ENCODE peak calls at places on chromosomes 6 and 20, in six cellular contexts. K is IMR-90, T is mesendoderm, Y is H9, Z is neuronal stem cell, E is H1. C is an unnamed sample.

GRCh38 chr6:144462058-144462457 is 176.9 kb downstream of the UTRN start:
- DNase-seq in K (no peak), T (no peak), Y (no peak), Z (no peak), E (no peak), C (no peak)

GRCh38 chr6:128521302-128521632 is 868 bp upstream of the PTPRK start:
- DNase-seq in K (no peak), T (no peak), Y (no peak), Z (no peak), E (no peak), C (no peak)

GRCh38 chr6:130676077-130676772 is 151.0 kb upstream of the SMLR1 start:
- DNase-seq in K (no peak), T (peak; percentile 42), Y (peak; percentile 34), Z (no peak), E (no peak), C (no peak)

GRCh38 chr6:17962436-17963031 is 24.9 kb downstream of the KIF13A start:
- DNase-seq in K (peak; percentile 96), T (no peak), Y (no peak), Z (no peak), E (no peak), C (peak; percentile 38)

GRCh38 chr6:151071295-151071694 is 168.5 kb upstream of the AKAP12 start:
- DNase-seq in K (peak; percentile 91), T (no peak), Y (no peak), Z (no peak), E (no peak), C (no peak)

GRCh38 chr6:127475823-127476176 is 16.6 kb upstream of the KIAA0408 start:
- DNase-seq in K (no peak), T (no peak), Y (peak; percentile 30), Z (no peak), E (no peak), C (no peak)

GRCh38 chr20:53934421-53935352 is 135.7 kb downstream of the BCAS1 start:
- DNase-seq in K (peak; percentile 84), T (peak; percentile 91), Y (no peak), Z (no peak), E (no peak), C (no peak)

GRCh38 chr6:112956696-112957525 is 609.8 kb downstream of the RFPL4B start:
- DNase-seq in K (peak; percentile 95), T (no peak), Y (no peak), Z (no peak), E (no peak), C (no peak)

GRCh38 chr6:25136879-25137278 is 142.3 kb upstream of the CARMIL1 start:
- DNase-seq in K (no peak), T (no peak), Y (no peak), Z (no peak), E (no peak), C (no peak)

GRCh38 chr6:28537065-28537464 is 11.4 kb downstream of the GPX5 start:
- DNase-seq in K (peak; percentile 5), T (peak; percentile 69), Y (peak; percentile 53), Z (no peak), E (no peak), C (peak; percentile 43)

GRCh38 chr6:30490031-30490876 is 945 bp downstream of the HLA-E start:
- DNase-seq in K (peak; percentile 46), T (peak; percentile 74), Y (peak; percentile 83), Z (peak; percentile 66), E (no peak), C (peak; percentile 51)

GRCh38 chr6:149750136-149750609 is 632 bp downstream of the PCMT1 start:
- DNase-seq in K (peak; percentile 49), T (peak; percentile 95), Y (peak; percentile 86), Z (peak; percentile 49), E (peak; percentile 60), C (peak; percentile 53)

GRCh38 chr6:92047886-92048285 is 1371.5 kb downstream of the EPHA7 start:
- DNase-seq in K (no peak), T (no peak), Y (no peak), Z (no peak), E (no peak), C (no peak)

GRCh38 chr6:168147205-168147738 is 68.3 kb upstream of the FRMD1 start:
- DNase-seq in K (no peak), T (peak; percentile 59), Y (no peak), Z (no peak), E (no peak), C (no peak)

GRCh38 chr6:168145747-168146596 is 67.0 kb upstream of the FRMD1 start:
- DNase-seq in K (no peak), T (no peak), Y (peak; percentile 14), Z (no peak), E (no peak), C (no peak)

GRCh38 chr6:168150551-168151444 is 71.8 kb upstream of the FRMD1 start:
- DNase-seq in K (no peak), T (peak; percentile 27), Y (peak; percentile 41), Z (no peak), E (no peak), C (no peak)

GRCh38 chr6:168148231-168148849 is 69.3 kb upstream of the FRMD1 start:
- DNase-seq in K (no peak), T (no peak), Y (no peak), Z (no peak), E (no peak), C (no peak)

DNA sequence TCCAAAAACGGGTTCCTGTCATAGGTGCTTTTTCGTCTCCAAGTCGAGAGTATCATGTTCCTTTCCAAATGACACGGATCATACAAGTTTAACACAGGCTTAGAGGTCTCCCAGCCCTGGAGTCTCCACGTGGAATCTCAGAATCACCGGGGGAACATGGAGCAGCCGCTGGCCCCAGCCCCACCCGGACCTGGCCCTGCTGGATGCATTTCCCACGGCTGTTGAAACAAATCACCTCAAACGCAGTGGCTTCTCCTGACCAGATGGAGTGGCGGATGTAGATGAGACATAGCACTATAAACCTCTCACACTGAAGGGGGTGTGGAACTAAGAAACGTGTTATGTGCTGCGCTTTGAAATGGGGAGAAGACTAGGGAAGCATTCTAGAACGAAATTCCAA is 70.0 kb upstream of the FRMD1 start:
- DNase-seq in K (no peak), T (no peak), Y (peak; percentile 15), Z (no peak), E (no peak), C (no peak)
- H2BK5ac ChIP-seq in K (no peak overlapping the region), T (no peak overlapping the region), Y (no peak overlapping the region), Z (no peak overlapping the region), E (no peak overlapping the region), C (no peak overlapping the region)

GRCh38 chr6:45423111-45423900 is 45.6 kb upstream of the SUPT3H start:
- DNase-seq in K (no peak), T (peak; percentile 59), Y (peak; percentile 64), Z (peak; percentile 43), E (no peak), C (no peak)

GRCh38 chr6:45422541-45423110 is 44.9 kb upstream of the SUPT3H start:
- DNase-seq in K (peak; percentile 55), T (peak; percentile 78), Y (peak; percentile 68), Z (peak; percentile 47), E (no peak), C (no peak)

GRCh38 chr6:45424628-45424955 is 46.9 kb upstream of the SUPT3H start:
- DNase-seq in K (no peak), T (no peak), Y (no peak), Z (no peak), E (no peak), C (no peak)

GRCh38 chr6:45421700-45422540 is 44.2 kb upstream of the SUPT3H start:
- DNase-seq in K (peak; percentile 67), T (peak; percentile 55), Y (peak; percentile 52), Z (peak; percentile 48), E (no peak), C (no peak)

GRCh38 chr6:45423901-45424627 is 46.3 kb upstream of the SUPT3H start:
- DNase-seq in K (no peak), T (peak; percentile 49), Y (peak; percentile 48), Z (peak; percentile 11), E (no peak), C (peak; percentile 22)
- H3K23ac ChIP-seq in K (peak overlapping the region; percentile 86), T (peak overlapping the region; percentile 45), Y (no peak overlapping the region), Z (peak overlapping the region; percentile 10), E (no peak overlapping the region), C (no peak overlapping the region)

GRCh38 chr6:77298298-77298697 is 165.0 kb downstream of the HTR1B start:
- DNase-seq in K (peak; percentile 5), T (no peak), Y (no peak), Z (no peak), E (no peak), C (no peak)

GRCh38 chr6:77290798-77291197 is 172.5 kb downstream of the HTR1B start:
- DNase-seq in K (peak; percentile 1), T (no peak), Y (no peak), Z (no peak), E (no peak), C (no peak)

DNA sequence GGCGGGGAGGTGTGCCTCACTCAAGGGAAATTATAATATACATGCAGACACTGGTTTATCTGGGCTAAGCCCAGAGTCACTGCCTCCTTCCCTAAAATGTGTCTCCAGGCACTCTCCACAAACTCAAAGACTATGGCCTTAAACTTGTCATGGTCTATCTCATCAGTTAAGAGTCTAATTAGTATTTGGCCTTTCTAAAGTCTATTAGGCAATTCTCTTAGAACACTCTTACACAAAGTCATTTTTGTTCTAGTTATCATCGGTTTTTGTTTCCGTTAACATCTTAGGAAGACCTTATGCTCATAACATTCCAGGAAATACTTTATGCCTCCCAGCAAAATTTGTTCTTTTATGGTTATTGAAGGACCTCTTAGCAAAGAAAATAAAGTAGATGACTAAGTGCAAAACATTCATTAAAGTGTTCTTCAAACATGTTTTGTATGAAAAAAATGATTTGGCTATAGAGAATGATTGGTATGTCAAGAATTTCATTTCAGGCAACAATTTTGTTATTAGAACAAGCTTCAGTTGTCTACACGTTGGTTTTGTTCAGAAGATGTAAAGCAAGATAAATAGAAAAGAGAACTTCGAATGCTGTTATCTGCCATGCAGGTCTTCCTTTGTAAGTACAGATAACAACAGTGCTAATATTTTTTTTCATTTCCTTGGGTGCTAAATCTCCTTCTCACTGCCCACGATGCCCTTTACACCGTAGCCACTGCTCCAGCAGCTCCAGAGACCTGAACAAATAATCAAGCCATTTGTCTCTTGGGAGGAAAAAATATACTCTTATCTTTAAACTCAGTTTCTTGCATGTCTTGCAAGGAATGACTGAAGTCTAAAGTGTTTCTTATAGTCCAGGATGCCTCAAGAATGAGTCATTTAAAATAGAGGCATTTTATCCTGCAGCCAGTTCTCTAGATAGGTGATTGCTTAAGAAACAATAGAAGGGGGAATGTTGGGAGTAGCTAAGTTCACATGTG is 170.4 kb downstream of the HTR1B start:
- DNase-seq in K (peak; percentile 80), T (peak; percentile 43), Y (no peak), Z (no peak), E (no peak), C (peak; percentile 2)
- H2BK5ac ChIP-seq in K (peak overlapping the region; percentile 95), T (no peak overlapping the region), Y (no peak overlapping the region), Z (no peak overlapping the region), E (no peak overlapping the region), C (no peak overlapping the region)

DNA sequence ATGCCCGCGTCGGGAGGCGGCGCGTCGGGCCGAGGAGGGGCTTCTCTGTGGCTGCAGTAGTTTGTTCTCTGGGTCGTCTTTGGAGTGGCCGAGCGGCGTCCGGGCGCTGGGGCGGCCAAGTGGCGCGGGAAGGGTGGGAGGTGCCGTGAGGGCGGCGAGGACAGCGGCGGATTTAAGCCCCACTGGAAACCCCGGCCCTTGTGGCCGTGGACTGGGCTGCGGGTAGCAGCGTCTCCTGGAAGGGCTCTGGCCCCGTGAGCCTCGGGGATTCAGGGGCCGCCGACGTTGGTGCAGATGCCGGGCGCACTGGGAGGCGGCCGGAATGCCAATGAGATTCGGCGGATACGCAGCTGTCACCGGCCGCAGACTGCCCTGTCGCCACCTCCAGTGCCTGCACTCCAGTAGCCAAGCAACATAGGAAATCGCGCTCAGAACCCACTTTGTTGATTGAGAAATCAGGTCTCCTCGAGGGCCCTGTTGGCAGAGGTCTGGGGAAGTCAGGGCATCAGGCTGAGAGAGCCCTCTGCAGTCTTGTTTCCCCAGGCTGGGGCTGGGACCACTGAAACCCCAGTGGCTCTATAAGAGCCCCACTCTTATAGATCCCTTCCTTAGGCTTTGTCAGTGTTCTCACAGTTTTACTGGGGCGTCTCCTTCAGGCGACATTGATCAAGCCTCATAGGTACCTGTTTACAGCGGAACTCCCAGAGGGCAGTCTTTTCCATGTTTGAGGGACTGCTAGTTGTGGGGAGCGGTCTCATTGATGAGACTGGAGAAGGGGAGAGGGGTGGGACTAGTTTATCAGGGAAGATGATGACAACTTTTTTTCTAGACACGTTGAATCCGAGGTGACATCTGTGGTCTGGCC is 642 bp downstream of the GZF1 start:
- DNase-seq in K (peak; percentile 28), T (peak; percentile 60), Y (no peak), Z (no peak), E (no peak), C (peak; percentile 58)
- H3K23ac ChIP-seq in K (peak overlapping the region; percentile 78), T (peak overlapping the region; percentile 80), Y (no peak overlapping the region), Z (peak overlapping the region; percentile 76), E (no peak overlapping the region), C (no peak overlapping the region)